ENCODE peak calls at places on chromosomes 1 and 21, in ten cellular contexts. One of them, this sample, is unnamed.

GRCh38 chr1:66271216-66271903 is 262.6 kb upstream of the SGIP1 start:
- DNase-seq in GM23338: peak; percentile 74
- DNase-seq in CD8-positive, alpha-beta T cell: no peak
- DNase-seq in endothelial cell: peak; percentile 53
- DNase-seq in GM10248: no peak
- DNase-seq in cardiac fibroblast: peak; percentile 99
- DNase-seq in CD4-positive, alpha-beta T cell: no peak
- DNase-seq in foreskin keratinocyte: peak; percentile 93
- DNase-seq in thyroid gland: peak; percentile 72
- DNase-seq in body of pancreas: peak; percentile 55
- DNase-seq in this sample: no peak

GRCh38 chr1:242542271-242542670 is 17.8 kb upstream of the PLD5 start:
- DNase-seq in GM23338: no peak
- DNase-seq in CD8-positive, alpha-beta T cell: no peak
- DNase-seq in endothelial cell: no peak
- DNase-seq in GM10248: no peak
- DNase-seq in cardiac fibroblast: no peak
- DNase-seq in CD4-positive, alpha-beta T cell: no peak
- DNase-seq in foreskin keratinocyte: no peak
- DNase-seq in thyroid gland: no peak
- DNase-seq in body of pancreas: no peak
- DNase-seq in this sample: no peak

GRCh38 chr1:162279099-162279498 is 97.6 kb downstream of the SPATA46 start:
- DNase-seq in GM23338: no peak
- DNase-seq in CD8-positive, alpha-beta T cell: no peak
- DNase-seq in endothelial cell: no peak
- DNase-seq in GM10248: no peak
- DNase-seq in cardiac fibroblast: no peak
- DNase-seq in CD4-positive, alpha-beta T cell: no peak
- DNase-seq in foreskin keratinocyte: no peak
- DNase-seq in thyroid gland: peak; percentile 69
- DNase-seq in body of pancreas: no peak
- DNase-seq in this sample: no peak

GRCh38 chr1:37794372-37795339 is 1.0 kb downstream of the MANEAL start:
- DNase-seq in GM23338: peak; percentile 53
- DNase-seq in CD8-positive, alpha-beta T cell: no peak
- DNase-seq in endothelial cell: no peak
- DNase-seq in GM10248: no peak
- DNase-seq in cardiac fibroblast: no peak
- DNase-seq in CD4-positive, alpha-beta T cell: no peak
- DNase-seq in foreskin keratinocyte: no peak
- DNase-seq in thyroid gland: no peak
- DNase-seq in body of pancreas: no peak
- DNase-seq in this sample: no peak

GRCh38 chr1:94234615-94235014 is 2.8 kb downstream of the ARHGAP29 start:
- DNase-seq in GM23338: no peak
- DNase-seq in CD8-positive, alpha-beta T cell: no peak
- DNase-seq in endothelial cell: no peak
- DNase-seq in GM10248: no peak
- DNase-seq in cardiac fibroblast: no peak
- DNase-seq in CD4-positive, alpha-beta T cell: no peak
- DNase-seq in foreskin keratinocyte: no peak
- DNase-seq in thyroid gland: no peak
- DNase-seq in body of pancreas: no peak
- DNase-seq in this sample: no peak

GRCh38 chr1:54302951-54303843 is 103.0 kb downstream of the SSBP3 start:
- DNase-seq in GM23338: no peak
- DNase-seq in CD8-positive, alpha-beta T cell: no peak
- DNase-seq in endothelial cell: no peak
- DNase-seq in GM10248: no peak
- DNase-seq in cardiac fibroblast: no peak
- DNase-seq in CD4-positive, alpha-beta T cell: no peak
- DNase-seq in foreskin keratinocyte: no peak
- DNase-seq in thyroid gland: no peak
- DNase-seq in body of pancreas: no peak
- DNase-seq in this sample: no peak

GRCh38 chr21:15023782-15024181 is 41.0 kb downstream of the NRIP1 start:
- DNase-seq in GM23338: no peak
- DNase-seq in CD8-positive, alpha-beta T cell: no peak
- DNase-seq in endothelial cell: no peak
- DNase-seq in GM10248: no peak
- DNase-seq in cardiac fibroblast: no peak
- DNase-seq in CD4-positive, alpha-beta T cell: no peak
- DNase-seq in foreskin keratinocyte: no peak
- DNase-seq in thyroid gland: no peak
- DNase-seq in body of pancreas: no peak
- DNase-seq in this sample: no peak

GRCh38 chr21:45406801-45407628 is 2.0 kb downstream of the COL18A1 start:
- DNase-seq in GM23338: peak; percentile 92
- DNase-seq in CD8-positive, alpha-beta T cell: no peak
- DNase-seq in endothelial cell: peak; percentile 41
- DNase-seq in GM10248: no peak
- DNase-seq in cardiac fibroblast: peak; percentile 33
- DNase-seq in CD4-positive, alpha-beta T cell: no peak
- DNase-seq in foreskin keratinocyte: no peak
- DNase-seq in thyroid gland: no peak
- DNase-seq in body of pancreas: no peak
- DNase-seq in this sample: no peak

GRCh38 chr1:107952989-107953388 is 12.0 kb downstream of the VAV3 start:
- DNase-seq in GM23338: no peak
- DNase-seq in CD8-positive, alpha-beta T cell: no peak
- DNase-seq in endothelial cell: no peak
- DNase-seq in GM10248: no peak
- DNase-seq in cardiac fibroblast: no peak
- DNase-seq in CD4-positive, alpha-beta T cell: no peak
- DNase-seq in foreskin keratinocyte: no peak
- DNase-seq in thyroid gland: no peak
- DNase-seq in body of pancreas: no peak
- DNase-seq in this sample: no peak

GRCh38 chr1:221810406-221810805 is 68.5 kb upstream of the DUSP10 start:
- DNase-seq in GM23338: no peak
- DNase-seq in CD8-positive, alpha-beta T cell: no peak
- DNase-seq in endothelial cell: no peak
- DNase-seq in GM10248: no peak
- DNase-seq in cardiac fibroblast: peak; percentile 80
- DNase-seq in CD4-positive, alpha-beta T cell: no peak
- DNase-seq in foreskin keratinocyte: peak; percentile 91
- DNase-seq in thyroid gland: no peak
- DNase-seq in body of pancreas: no peak
- DNase-seq in this sample: no peak

GRCh38 chr1:192786617-192787016 is 22.2 kb upstream of the RGS2 start:
- DNase-seq in GM23338: no peak
- DNase-seq in CD8-positive, alpha-beta T cell: no peak
- DNase-seq in endothelial cell: no peak
- DNase-seq in GM10248: no peak
- DNase-seq in cardiac fibroblast: no peak
- DNase-seq in CD4-positive, alpha-beta T cell: no peak
- DNase-seq in foreskin keratinocyte: no peak
- DNase-seq in thyroid gland: no peak
- DNase-seq in body of pancreas: no peak
- DNase-seq in this sample: no peak

GRCh38 chr1:181324797-181325616 is 158.3 kb upstream of the CACNA1E start:
- DNase-seq in GM23338: no peak
- DNase-seq in CD8-positive, alpha-beta T cell: peak; percentile 51
- DNase-seq in endothelial cell: no peak
- DNase-seq in GM10248: no peak
- DNase-seq in cardiac fibroblast: no peak
- DNase-seq in CD4-positive, alpha-beta T cell: peak; percentile 41
- DNase-seq in foreskin keratinocyte: peak; percentile 54
- DNase-seq in thyroid gland: no peak
- DNase-seq in body of pancreas: no peak
- DNase-seq in this sample: no peak

GRCh38 chr1:68049941-68050878 is at the start of gene DIRAS3:
- DNase-seq in GM23338: peak; percentile 44
- DNase-seq in CD8-positive, alpha-beta T cell: no peak
- DNase-seq in endothelial cell: peak; percentile 11
- DNase-seq in GM10248: no peak
- DNase-seq in cardiac fibroblast: peak; percentile 28
- DNase-seq in CD4-positive, alpha-beta T cell: no peak
- DNase-seq in foreskin keratinocyte: no peak
- DNase-seq in thyroid gland: peak; percentile 14
- DNase-seq in body of pancreas: peak; percentile 64
- DNase-seq in this sample: no peak

GRCh38 chr1:227903061-227903521 is 44.6 kb downstream of the WNT9A start:
- DNase-seq in GM23338: no peak
- DNase-seq in CD8-positive, alpha-beta T cell: no peak
- DNase-seq in endothelial cell: no peak
- DNase-seq in GM10248: no peak
- DNase-seq in cardiac fibroblast: no peak
- DNase-seq in CD4-positive, alpha-beta T cell: no peak
- DNase-seq in foreskin keratinocyte: no peak
- DNase-seq in thyroid gland: no peak
- DNase-seq in body of pancreas: no peak
- DNase-seq in this sample: no peak

GRCh38 chr1:19391596-19391981 is 79.5 kb downstream of the SLC66A1 start:
- DNase-seq in GM23338: no peak
- DNase-seq in CD8-positive, alpha-beta T cell: no peak
- DNase-seq in endothelial cell: no peak
- DNase-seq in GM10248: no peak
- DNase-seq in cardiac fibroblast: no peak
- DNase-seq in CD4-positive, alpha-beta T cell: no peak
- DNase-seq in foreskin keratinocyte: no peak
- DNase-seq in thyroid gland: no peak
- DNase-seq in body of pancreas: no peak
- DNase-seq in this sample: no peak
- TF ChIP-seq CTCF in GM23338: no peak
- TF ChIP-seq CTCF in CD8-positive, alpha-beta T cell: peak; percentile 28
- TF ChIP-seq CTCF in endothelial cell: no peak
- TF ChIP-seq CTCF in GM10248: no peak
- TF ChIP-seq CTCF in cardiac fibroblast: no peak
- TF ChIP-seq CTCF in CD4-positive, alpha-beta T cell: peak; percentile 63
- TF ChIP-seq CTCF in foreskin keratinocyte: no peak
- TF ChIP-seq CTCF in thyroid gland: peak; percentile 24
- TF ChIP-seq CTCF in body of pancreas: no peak
- TF ChIP-seq CTCF in this sample: no peak

DNA sequence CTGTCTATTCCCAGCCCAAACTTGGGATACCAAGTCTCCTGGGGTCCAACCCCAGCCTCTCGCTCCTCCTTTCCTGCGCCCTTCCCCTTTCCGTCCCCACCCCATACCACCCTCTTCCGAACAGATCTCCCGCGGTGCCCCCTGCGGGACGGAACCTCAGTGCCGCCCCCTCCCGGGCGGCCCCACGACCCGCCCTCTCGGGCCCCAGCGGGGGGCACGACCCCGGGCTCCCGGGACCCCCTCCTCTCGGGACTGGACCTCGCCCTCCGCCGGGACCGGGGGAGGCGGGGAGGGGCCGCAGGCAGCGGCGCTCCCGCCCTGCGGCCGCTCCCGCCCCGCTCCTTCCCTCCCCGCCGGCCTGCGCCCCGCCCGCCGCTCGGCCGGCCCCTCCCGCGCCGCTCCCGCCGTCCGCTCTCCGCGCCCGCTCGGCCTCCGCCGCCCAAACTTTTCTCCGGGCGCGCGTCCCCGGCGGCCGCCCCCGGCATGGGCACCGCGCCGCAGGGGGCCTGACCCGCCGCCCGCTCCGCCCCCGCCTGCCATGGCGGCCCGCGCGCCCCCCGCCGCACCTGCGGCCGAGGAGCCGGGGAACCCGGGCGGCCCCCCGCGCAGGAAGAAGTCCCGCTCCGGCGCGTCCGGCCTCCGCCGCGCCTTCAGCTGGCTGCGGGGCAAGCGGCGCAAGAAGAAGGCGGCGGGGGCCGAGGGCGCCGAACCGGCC is 39.0 kb upstream of the SYNC start:
- DNase-seq in GM23338: peak; percentile 52
- DNase-seq in CD8-positive, alpha-beta T cell: no peak
- DNase-seq in endothelial cell: peak; percentile 37
- DNase-seq in GM10248: no peak
- DNase-seq in cardiac fibroblast: no peak
- DNase-seq in CD4-positive, alpha-beta T cell: no peak
- DNase-seq in foreskin keratinocyte: no peak
- DNase-seq in thyroid gland: peak; percentile 29
- DNase-seq in body of pancreas: peak; percentile 50
- DNase-seq in this sample: peak; percentile 67
- TF ChIP-seq CTCF in GM23338: peak; percentile 31
- TF ChIP-seq CTCF in CD8-positive, alpha-beta T cell: no peak
- TF ChIP-seq CTCF in endothelial cell: no peak
- TF ChIP-seq CTCF in GM10248: no peak
- TF ChIP-seq CTCF in cardiac fibroblast: peak; percentile 29
- TF ChIP-seq CTCF in CD4-positive, alpha-beta T cell: no peak
- TF ChIP-seq CTCF in foreskin keratinocyte: peak; percentile 63
- TF ChIP-seq CTCF in thyroid gland: peak; percentile 5
- TF ChIP-seq CTCF in body of pancreas: peak; percentile 28
- TF ChIP-seq CTCF in this sample: peak; percentile 14

GRCh38 chr1:209485167-209485566 is 98.3 kb upstream of the CAMK1G start:
- DNase-seq in GM23338: no peak
- DNase-seq in CD8-positive, alpha-beta T cell: no peak
- DNase-seq in endothelial cell: no peak
- DNase-seq in GM10248: no peak
- DNase-seq in cardiac fibroblast: peak; percentile 69
- DNase-seq in CD4-positive, alpha-beta T cell: no peak
- DNase-seq in foreskin keratinocyte: peak; percentile 95
- DNase-seq in thyroid gland: peak; percentile 70
- DNase-seq in body of pancreas: no peak
- DNase-seq in this sample: no peak

GRCh38 chr1:209484429-209484828 is 99.1 kb upstream of the CAMK1G start:
- DNase-seq in GM23338: no peak
- DNase-seq in CD8-positive, alpha-beta T cell: no peak
- DNase-seq in endothelial cell: no peak
- DNase-seq in GM10248: no peak
- DNase-seq in cardiac fibroblast: no peak
- DNase-seq in CD4-positive, alpha-beta T cell: no peak
- DNase-seq in foreskin keratinocyte: no peak
- DNase-seq in thyroid gland: no peak
- DNase-seq in body of pancreas: no peak
- DNase-seq in this sample: no peak

GRCh38 chr1:209486861-209487260 is 96.7 kb upstream of the CAMK1G start:
- DNase-seq in GM23338: no peak
- DNase-seq in CD8-positive, alpha-beta T cell: no peak
- DNase-seq in endothelial cell: no peak
- DNase-seq in GM10248: no peak
- DNase-seq in cardiac fibroblast: peak; percentile 27
- DNase-seq in CD4-positive, alpha-beta T cell: no peak
- DNase-seq in foreskin keratinocyte: peak; percentile 54
- DNase-seq in thyroid gland: no peak
- DNase-seq in body of pancreas: no peak
- DNase-seq in this sample: no peak

GRCh38 chr1:209483691-209484090 is 99.8 kb upstream of the CAMK1G start:
- DNase-seq in GM23338: no peak
- DNase-seq in CD8-positive, alpha-beta T cell: no peak
- DNase-seq in endothelial cell: no peak
- DNase-seq in GM10248: no peak
- DNase-seq in cardiac fibroblast: no peak
- DNase-seq in CD4-positive, alpha-beta T cell: no peak
- DNase-seq in foreskin keratinocyte: no peak
- DNase-seq in thyroid gland: no peak
- DNase-seq in body of pancreas: no peak
- DNase-seq in this sample: no peak

GRCh38 chr1:209485759-209486158 is 97.8 kb upstream of the CAMK1G start:
- DNase-seq in GM23338: no peak
- DNase-seq in CD8-positive, alpha-beta T cell: no peak
- DNase-seq in endothelial cell: no peak
- DNase-seq in GM10248: no peak
- DNase-seq in cardiac fibroblast: no peak
- DNase-seq in CD4-positive, alpha-beta T cell: no peak
- DNase-seq in foreskin keratinocyte: no peak
- DNase-seq in thyroid gland: no peak
- DNase-seq in body of pancreas: no peak
- DNase-seq in this sample: no peak
- TF ChIP-seq CTCF in GM23338: no peak
- TF ChIP-seq CTCF in CD8-positive, alpha-beta T cell: no peak
- TF ChIP-seq CTCF in endothelial cell: no peak
- TF ChIP-seq CTCF in GM10248: no peak
- TF ChIP-seq CTCF in cardiac fibroblast: no peak
- TF ChIP-seq CTCF in CD4-positive, alpha-beta T cell: no peak
- TF ChIP-seq CTCF in foreskin keratinocyte: no peak
- TF ChIP-seq CTCF in thyroid gland: no peak
- TF ChIP-seq CTCF in body of pancreas: no peak
- TF ChIP-seq CTCF in this sample: no peak

GRCh38 chr1:8702848-8703810 is 114.3 kb downstream of the RERE start:
- DNase-seq in GM23338: peak; percentile 94
- DNase-seq in CD8-positive, alpha-beta T cell: peak; percentile 46
- DNase-seq in endothelial cell: peak; percentile 92
- DNase-seq in GM10248: peak; percentile 88
- DNase-seq in cardiac fibroblast: peak; percentile 82
- DNase-seq in CD4-positive, alpha-beta T cell: peak; percentile 44
- DNase-seq in foreskin keratinocyte: peak; percentile 66
- DNase-seq in thyroid gland: peak; percentile 94
- DNase-seq in body of pancreas: peak; percentile 93
- DNase-seq in this sample: peak; percentile 31
- TF ChIP-seq CTCF in GM23338: peak; percentile 15
- TF ChIP-seq CTCF in CD8-positive, alpha-beta T cell: no peak
- TF ChIP-seq CTCF in endothelial cell: no peak
- TF ChIP-seq CTCF in GM10248: peak; percentile 39
- TF ChIP-seq CTCF in cardiac fibroblast: no peak
- TF ChIP-seq CTCF in CD4-positive, alpha-beta T cell: no peak
- TF ChIP-seq CTCF in foreskin keratinocyte: peak; percentile 42
- TF ChIP-seq CTCF in thyroid gland: no peak
- TF ChIP-seq CTCF in body of pancreas: peak; percentile 21
- TF ChIP-seq CTCF in this sample: peak; percentile 1

This sample was measured in D721Med.